ENCODE peak calls at places on chromosomes 13 and 19, in six cellular contexts. U is HEK293T, X is iris pigment epithelial cell, J is skeletal muscle cell, L is non-pigmented ciliary epithelial cell, B is esophagus squamous epithelium. N is an unnamed sample.
A peak's percentile ranks its signal among the peaks of the same experiment; 100 is the strongest.

GRCh38 chr13:79056706-79057105 is 349.3 kb downstream of the RBM26 start:
- DNase-seq in U (no peak), X (no peak), J (no peak), L (no peak), B (no peak), N (no peak)

GRCh38 chr13:59710995-59711701 is 452.6 kb downstream of the DIAPH3 start:
- DNase-seq in U (peak; percentile 30), X (no peak), J (no peak), L (no peak), B (no peak), N (no peak)

GRCh38 chr19:5957132-5957531 is 20.8 kb downstream of the RANBP3 start:
- DNase-seq in U (no peak), X (peak; percentile 57), J (no peak), L (no peak), B (no peak), N (no peak)

GRCh38 chr19:24140099-24140498 is 53.1 kb downstream of the ZNF254 start:
- DNase-seq in U (no peak), X (peak; percentile 98), J (peak; percentile 17), L (peak; percentile 88), B (no peak), N (peak; percentile 36)

GRCh38 chr19:17944301-17944700 is 11.5 kb downstream of the CCDC124 start:
- DNase-seq in U (no peak), X (peak; percentile 70), J (peak; percentile 30), L (peak; percentile 47), B (no peak), N (peak; percentile 56)

GRCh38 chr13:33799950-33800592 is 17.9 kb upstream of the RFC3 start:
- DNase-seq in U (peak; percentile 21), X (peak; percentile 66), J (no peak), L (no peak), B (no peak), N (no peak)

GRCh38 chr13:106593131-106593530 is 25.2 kb upstream of the ARGLU1 start:
- DNase-seq in U (no peak), X (no peak), J (no peak), L (no peak), B (no peak), N (no peak)

GRCh38 chr13:96426160-96426559 is 336.3 kb downstream of the HS6ST3 start:
- DNase-seq in U (no peak), X (no peak), J (no peak), L (no peak), B (no peak), N (no peak)

GRCh38 chr13:25371158-25371557 is 616 bp upstream of the ATP8A2 start:
- DNase-seq in U (no peak), X (no peak), J (no peak), L (no peak), B (no peak), N (no peak)

GRCh38 chr13:94617389-94618000 is 15.8 kb downstream of the GPR180 start:
- DNase-seq in U (peak; percentile 49), X (no peak), J (no peak), L (no peak), B (no peak), N (no peak)

GRCh38 chr19:52444506-52444905 is 8.8 kb upstream of the ZNF578 start:
- DNase-seq in U (no peak), X (no peak), J (no peak), L (no peak), B (no peak), N (no peak)

GRCh38 chr19:28294395-28294794 is 918.6 kb downstream of the UQCRFS1 start:
- DNase-seq in U (no peak), X (no peak), J (peak; percentile 13), L (no peak), B (no peak), N (no peak)

GRCh38 chr13:84651288-84651687 is 769.0 kb upstream of the SLITRK1 start:
- DNase-seq in U (no peak), X (peak; percentile 97), J (peak; percentile 91), L (peak; percentile 86), B (no peak), N (no peak)

GRCh38 chr13:39836038-39836437 is 180.6 kb downstream of the COG6 start:
- DNase-seq in U (no peak), X (no peak), J (no peak), L (no peak), B (no peak), N (no peak)

GRCh38 chr13:50106559-50106958 is 91.3 kb downstream of the KCNRG start:
- DNase-seq in U (no peak), X (no peak), J (no peak), L (no peak), B (no peak), N (no peak)

GRCh38 chr13:27619711-27620376 is 485 bp downstream of the LNX2 start:
- DNase-seq in U (peak; percentile 46), X (peak; percentile 38), J (no peak), L (no peak), B (no peak), N (no peak)

GRCh38 chr19:14127929-14128509 is 8.4 kb downstream of the ASF1B start:
- DNase-seq in U (no peak), X (peak; percentile 43), J (no peak), L (no peak), B (no peak), N (no peak)

GRCh38 chr19:7670150-7670784 is 1.4 kb downstream of the RETN start:
- DNase-seq in U (no peak), X (peak; percentile 10), J (no peak), L (no peak), B (no peak), N (no peak)

GRCh38 chr19:14031719-14032480 is at the start of gene IL27RA:
- DNase-seq in U (peak; percentile 64), X (peak; percentile 54), J (no peak), L (no peak), B (no peak), N (peak; percentile 31)

GRCh38 chr13:112210401-112210800 is 143.5 kb downstream of the SOX1 start:
- DNase-seq in U (no peak), X (no peak), J (no peak), L (no peak), B (no peak), N (no peak)

N was measured in HS-5.